ENCODE peak calls at places on chromosome 1, in five cellular contexts. Z is HepG2, H is NT2/D1, A is HCT116, Q is K562. U is an unnamed sample.

GRCh38 chr1:98382586-98382985 is 278.9 kb upstream of the SNX7 start:
- DNase-seq in Z (no peak), H (no peak), A (no peak), Q (no peak), U (no peak)

GRCh38 chr1:209405183-209405823 is 178.2 kb upstream of the CAMK1G start:
- DNase-seq in Z (no peak), H (peak), A (no peak), Q (no peak), U (no peak)

GRCh38 chr1:22318279-22318983 is 133.2 kb upstream of the ZBTB40 start:
- DNase-seq in Z (no peak), H (peak), A (no peak), Q (no peak), U (no peak)

GRCh38 chr1:150213170-150214098 is 22.5 kb downstream of the ANP32E start:
- DNase-seq in Z (peak), H (peak), A (no peak), Q (no peak), U (peak)

GRCh38 chr1:246930830-246931548 is 759 bp downstream of the AHCTF1 start:
- DNase-seq in Z (peak), H (peak), A (no peak), Q (peak), U (no peak)

GRCh38 chr1:177756161-177756560 is 213.7 kb downstream of the SEC16B start:
- DNase-seq in Z (no peak), H (no peak), A (no peak), Q (no peak), U (no peak)

GRCh38 chr1:111484391-111484790 is 10.6 kb downstream of the C1orf162 start:
- DNase-seq in Z (no peak), H (no peak), A (no peak), Q (no peak), U (no peak)

GRCh38 chr1:5975133-5975880 is 16.9 kb downstream of the NPHP4 start:
- DNase-seq in Z (peak), H (no peak), A (no peak), Q (peak), U (no peak)

GRCh38 chr1:66733348-66734017 is 18.8 kb upstream of the DYNLT5 start:
- DNase-seq in Z (no peak), H (no peak), A (no peak), Q (no peak), U (no peak)

GRCh38 chr1:8003431-8004112 is 22.5 kb downstream of the ERRFI1 start:
- DNase-seq in Z (no peak), H (no peak), A (no peak), Q (no peak), U (no peak)
- TF ChIP-seq ZNF274 in Z (no peak), H (no peak), A (no peak), Q (no peak), U (no peak)

DNA sequence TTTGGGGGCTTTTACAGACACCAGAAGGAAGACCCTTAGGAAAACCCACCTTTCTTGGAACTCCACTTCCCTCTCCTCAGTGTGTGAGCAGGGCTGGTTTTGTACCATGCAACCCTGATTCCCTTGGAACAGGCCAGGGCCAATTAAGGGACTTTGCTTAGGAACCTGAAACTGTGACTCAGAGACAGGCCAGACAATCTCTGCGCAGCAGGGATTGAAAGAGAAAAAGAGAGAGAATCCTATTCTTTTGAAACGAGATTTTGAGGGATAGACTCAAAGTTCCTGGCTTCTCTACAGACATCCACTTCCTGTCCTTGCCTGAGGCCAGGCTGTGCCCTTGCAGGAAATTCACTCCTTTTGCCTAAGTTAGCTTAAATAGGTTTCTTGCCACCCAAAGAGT is 23.1 kb upstream of the C1orf198 start:
- DNase-seq in Z (no peak), H (peak), A (no peak), Q (no peak), U (no peak)
- TF ChIP-seq ZNF274 in Z (no peak), H (no peak), A (no peak), Q (no peak), U (no peak)

GRCh38 chr1:181028241-181029014 is 5.4 kb upstream of the MR1 start:
- DNase-seq in Z (no peak), H (no peak), A (no peak), Q (no peak), U (no peak)
- TF ChIP-seq ZNF274 in Z (no peak), H (no peak), A (no peak), Q (no peak), U (no peak)

DNA sequence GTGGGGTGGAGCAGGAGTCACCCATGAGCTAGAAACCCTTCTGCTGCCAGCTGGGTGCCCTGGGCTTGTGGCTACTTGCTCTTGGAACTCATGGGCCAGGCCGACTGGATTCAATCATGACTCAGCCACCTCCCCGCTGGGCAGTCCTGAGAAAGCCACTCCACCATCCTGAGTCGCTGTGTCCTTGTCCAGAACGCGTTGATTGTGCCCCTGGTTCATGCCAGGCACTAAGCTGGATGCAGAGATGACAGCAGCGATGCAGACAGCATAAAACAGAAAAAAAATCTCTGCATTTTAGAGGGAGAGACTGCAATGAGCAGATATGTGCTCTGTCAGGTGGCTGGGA is 10.6 kb downstream of the PADI1 start:
- DNase-seq in Z (no peak), H (no peak), A (no peak), Q (no peak), U (no peak)
- TF ChIP-seq ZNF274 in Z (no peak), H (no peak), A (no peak), Q (no peak), U (no peak)

GRCh38 chr1:197441990-197442389 is 173.9 kb downstream of the CRB1 start:
- DNase-seq in Z (peak), H (peak), A (no peak), Q (peak), U (no peak)
- TF ChIP-seq ZNF274 in Z (no peak), H (no peak), A (no peak), Q (no peak), U (no peak)

DNA sequence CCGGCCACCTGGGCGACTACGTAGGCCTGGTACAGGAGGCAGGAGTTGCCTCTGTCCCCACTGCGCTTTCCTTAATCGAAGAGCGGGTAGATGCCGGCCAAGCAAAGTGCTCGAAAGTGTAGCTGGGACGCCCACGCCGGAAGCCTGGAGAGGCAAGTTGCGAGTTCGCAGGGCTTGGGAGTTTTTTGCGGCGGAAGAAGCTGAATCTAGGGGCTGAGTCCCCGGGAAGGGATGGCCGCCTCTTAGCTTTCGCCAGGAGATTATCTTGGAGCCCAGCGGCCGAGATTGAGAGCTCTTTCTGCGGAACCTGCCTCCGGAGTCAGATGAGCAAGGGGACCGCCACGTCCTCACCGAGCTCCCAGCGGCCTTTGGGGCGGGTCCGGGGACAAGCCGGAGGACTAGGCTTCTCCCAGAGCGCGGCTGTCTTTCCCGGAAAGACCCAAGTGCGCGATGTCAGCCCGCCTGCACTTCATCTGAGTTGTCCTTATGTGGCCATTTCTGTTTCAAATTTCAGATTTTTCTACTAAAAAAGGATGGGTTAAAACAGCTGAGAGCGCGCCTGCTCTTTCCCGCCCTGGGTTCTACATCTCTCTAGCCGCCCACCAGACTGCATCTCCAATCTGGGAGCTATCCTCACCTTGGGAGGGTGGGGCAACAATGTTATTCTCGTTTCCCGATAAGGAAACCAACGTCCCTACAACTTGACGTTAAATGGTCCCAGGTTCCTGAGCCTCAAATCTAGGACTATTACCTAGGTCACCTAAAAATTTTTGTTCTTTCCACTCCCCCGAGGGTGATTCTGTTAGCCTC is 12.4 kb upstream of the TBX15 start:
- DNase-seq in Z (no peak), H (no peak), A (no peak), Q (no peak), U (no peak)
- TF ChIP-seq ZNF274 in Z (no peak), H (no peak), A (no peak), Q (no peak), U (no peak)

GRCh38 chr1:230423261-230423660 is 2.9 kb downstream of the PGBD5 start:
- DNase-seq in Z (no peak), H (no peak), A (no peak), Q (no peak), U (no peak)
- TF ChIP-seq ZNF274 in Z (no peak), H (no peak), A (no peak), Q (no peak), U (no peak)